ENCODE peak calls at places on chromosome 2, in nine cellular contexts. V, N, D, M, Q, I, C, X and R are unnamed samples.

GRCh38 chr2:39938035-39938835 is 159.2 kb upstream of the THUMPD2 start:
- DNase-seq in V (peak), N (no peak), D (peak), M (peak), Q (no peak), I (no peak), C (peak), X (no peak), R (peak)

GRCh38 chr2:237854295-237854694 is 5.1 kb upstream of the RAMP1 start:
- DNase-seq in V (no peak), N (no peak), D (no peak), M (no peak), Q (no peak), I (no peak), C (no peak), X (no peak), R (no peak)

GRCh38 chr2:223633656-223634055 is 31.5 kb upstream of the SCG2 start:
- DNase-seq in V (peak), N (no peak), D (no peak), M (no peak), Q (no peak), I (no peak), C (peak), X (no peak), R (no peak)

GRCh38 chr2:174138161-174138560 is 110.2 kb downstream of the OLA1 start:
- DNase-seq in V (no peak), N (no peak), D (no peak), M (no peak), Q (no peak), I (peak), C (no peak), X (no peak), R (no peak)

GRCh38 chr2:121187922-121188411 is 97.0 kb downstream of the TFCP2L1 start:
- DNase-seq in V (no peak), N (no peak), D (no peak), M (no peak), Q (no peak), I (no peak), C (no peak), X (no peak), R (no peak)

GRCh38 chr2:42569116-42569711 is 782 bp downstream of the MTA3 start:
- DNase-seq in V (peak), N (peak), D (peak), M (peak), Q (peak), I (peak), C (peak), X (peak), R (peak)

GRCh38 chr2:200042102-200042735 is 86.8 kb downstream of the MAIP1 start:
- DNase-seq in V (peak), N (peak), D (peak), M (peak), Q (no peak), I (no peak), C (peak), X (no peak), R (peak)

GRCh38 chr2:189297446-189297845 is 117.9 kb upstream of the COL5A2 start:
- DNase-seq in V (peak), N (no peak), D (peak), M (peak), Q (no peak), I (no peak), C (peak), X (no peak), R (peak)

GRCh38 chr2:150643106-150643730 is 155.8 kb upstream of the RND3 start:
- DNase-seq in V (no peak), N (no peak), D (no peak), M (no peak), Q (no peak), I (no peak), C (peak), X (no peak), R (no peak)

GRCh38 chr2:217914078-217914477 is 88.7 kb downstream of the TNS1 start:
- DNase-seq in V (no peak), N (no peak), D (no peak), M (no peak), Q (no peak), I (no peak), C (no peak), X (no peak), R (no peak)

GRCh38 chr2:20962939-20963543 is 80.8 kb downstream of the APOB start:
- DNase-seq in V (peak), N (peak), D (peak), M (peak), Q (peak), I (peak), C (peak), X (peak), R (peak)

GRCh38 chr2:15059870-15060617 is 427.5 kb downstream of the LRATD1 start:
- DNase-seq in V (no peak), N (peak), D (no peak), M (no peak), Q (no peak), I (no peak), C (peak), X (no peak), R (no peak)

GRCh38 chr2:135843671-135844070 is 6.7 kb upstream of the LCT start:
- DNase-seq in V (peak), N (no peak), D (no peak), M (peak), Q (no peak), I (no peak), C (no peak), X (no peak), R (no peak)

GRCh38 chr2:202681688-202682205 is 47.0 kb downstream of the FAM117B start:
- DNase-seq in V (no peak), N (no peak), D (no peak), M (no peak), Q (no peak), I (no peak), C (no peak), X (no peak), R (no peak)

GRCh38 chr2:29053680-29054400 is 20.5 kb downstream of the PCARE start:
- DNase-seq in V (no peak), N (peak), D (no peak), M (no peak), Q (no peak), I (no peak), C (no peak), X (no peak), R (no peak)
- TF ChIP-seq CTCF in V (no peak), N (no peak), D (peak), M (no peak), Q (no peak), I (peak), C (no peak), X (no peak), R (peak)

DNA sequence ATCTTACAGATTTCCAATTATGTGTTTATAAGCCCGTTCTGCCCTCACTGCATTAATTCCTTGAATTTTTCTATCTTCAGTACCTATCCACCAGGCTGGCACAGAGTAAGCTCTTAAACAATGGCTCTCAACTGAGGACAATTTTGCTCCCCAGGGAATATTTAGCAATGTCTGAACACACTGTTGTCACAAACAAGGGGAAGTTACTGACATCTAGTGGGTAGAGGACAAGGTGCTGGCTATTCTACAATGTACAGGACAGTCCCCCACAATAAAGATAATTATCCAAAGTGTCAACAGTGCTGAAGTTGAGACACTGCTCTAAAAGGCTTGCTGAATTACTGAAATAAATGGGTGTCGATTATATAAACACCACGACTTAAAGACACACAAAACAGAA is 5.0 kb downstream of the NDUFS1 start:
- DNase-seq in V (peak), N (no peak), D (no peak), M (no peak), Q (no peak), I (no peak), C (no peak), X (no peak), R (no peak)
- TF ChIP-seq CTCF in V (no peak), N (no peak), D (peak), M (no peak), Q (no peak), I (peak), C (no peak), X (no peak), R (peak)

GRCh38 chr2:27522400-27522945 is 25.8 kb downstream of the GCKR start:
- DNase-seq in V (no peak), N (no peak), D (no peak), M (no peak), Q (no peak), I (no peak), C (no peak), X (no peak), R (no peak)
- TF ChIP-seq CTCF in V (no peak), N (no peak), D (no peak), M (no peak), Q (no peak), I (no peak), C (no peak), X (no peak), R (no peak)

DNA sequence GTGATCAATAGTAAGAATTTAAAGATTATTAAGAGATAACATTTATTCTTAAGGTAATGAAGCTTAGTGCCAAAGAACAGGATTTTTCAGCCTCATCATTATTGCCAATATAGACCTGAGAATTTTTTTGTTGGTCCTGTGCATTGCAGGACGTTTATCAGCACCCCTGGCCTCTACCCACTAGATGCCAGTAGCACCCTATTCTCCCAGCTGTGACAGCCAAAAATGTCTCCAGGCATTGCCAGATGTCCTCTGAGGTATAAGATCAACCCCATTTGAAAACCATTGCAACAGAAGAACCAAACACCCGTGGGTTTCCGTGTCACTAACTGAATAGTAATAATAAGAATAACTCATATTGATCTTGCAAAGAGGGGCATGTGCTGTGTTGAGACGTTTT is 700.0 kb upstream of the SOX11 start:
- DNase-seq in V (no peak), N (no peak), D (no peak), M (no peak), Q (no peak), I (no peak), C (no peak), X (no peak), R (no peak)
- TF ChIP-seq CTCF in V (no peak), N (no peak), D (no peak), M (no peak), Q (no peak), I (no peak), C (no peak), X (no peak), R (peak)

GRCh38 chr2:71611247-71611646 is 157.9 kb downstream of the DYSF start:
- DNase-seq in V (no peak), N (no peak), D (no peak), M (no peak), Q (no peak), I (no peak), C (no peak), X (no peak), R (no peak)

GRCh38 chr2:71609029-71609428 is 155.7 kb downstream of the DYSF start:
- DNase-seq in V (no peak), N (no peak), D (no peak), M (no peak), Q (no peak), I (no peak), C (no peak), X (no peak), R (no peak)

GRCh38 chr2:71609441-71609840 is 156.1 kb downstream of the DYSF start:
- DNase-seq in V (peak), N (no peak), D (no peak), M (no peak), Q (peak), I (no peak), C (peak), X (no peak), R (no peak)

GRCh38 chr2:71610671-71611070 is 157.3 kb downstream of the DYSF start:
- DNase-seq in V (no peak), N (no peak), D (no peak), M (no peak), Q (peak), I (no peak), C (no peak), X (no peak), R (no peak)

GRCh38 chr2:71609958-71610357 is 156.6 kb downstream of the DYSF start:
- DNase-seq in V (peak), N (peak), D (peak), M (no peak), Q (peak), I (peak), C (peak), X (no peak), R (peak)
- TF ChIP-seq CTCF in V (peak), N (peak), D (peak), M (peak), Q (peak), I (peak), C (no peak), X (peak), R (peak)

DNA sequence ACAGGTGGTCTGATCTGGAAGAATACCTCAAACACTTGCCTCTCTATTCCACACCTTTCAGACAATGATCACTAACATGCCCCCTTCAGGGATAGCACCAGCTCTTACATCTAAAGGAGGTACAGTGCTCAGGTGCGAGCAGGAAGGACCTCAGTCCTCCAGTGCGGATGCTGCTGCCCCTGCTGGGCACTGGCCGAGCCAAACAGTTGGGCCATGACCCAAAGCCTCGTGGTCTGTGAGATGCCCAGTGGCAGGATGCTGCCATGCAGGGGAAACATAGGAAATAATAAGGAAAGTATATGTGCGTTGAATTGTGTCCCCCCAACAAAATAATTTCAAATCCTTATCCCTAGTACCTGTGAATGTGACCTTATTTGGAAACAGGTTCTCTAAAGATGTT is 243.7 kb downstream of the NDUFA10 start:
- DNase-seq in V (no peak), N (no peak), D (no peak), M (no peak), Q (no peak), I (no peak), C (no peak), X (no peak), R (no peak)
- TF ChIP-seq CTCF in V (no peak), N (no peak), D (no peak), M (no peak), Q (no peak), I (no peak), C (no peak), X (no peak), R (no peak)

GRCh38 chr2:233928594-233929351 is 11.6 kb downstream of the TRPM8 start:
- DNase-seq in V (peak), N (no peak), D (peak), M (no peak), Q (no peak), I (peak), C (no peak), X (no peak), R (peak)
- TF ChIP-seq CTCF in V (peak), N (peak), D (peak), M (peak), Q (peak), I (peak), C (peak), X (peak), R (peak)